ENCODE peak calls at places on chromosome 1, in seven cellular contexts. B, H, E, D, M, J and P are unnamed samples.

GRCh38 chr1:178688244-178688643 is 36.8 kb upstream of the RALGPS2 start:
- DNase-seq in B (no peak), H (no peak), E (no peak), D (no peak), M (no peak), J (no peak), P (no peak)

GRCh38 chr1:27438621-27439061 is 46.2 kb downstream of the GPR3 start:
- DNase-seq in B (no peak), H (no peak), E (no peak), D (no peak), M (no peak), J (no peak), P (peak; percentile 34)

GRCh38 chr1:230757856-230758704 is 10.9 kb downstream of the CAPN9 start:
- DNase-seq in B (no peak), H (no peak), E (no peak), D (no peak), M (no peak), J (no peak), P (no peak)

GRCh38 chr1:34418166-34418565 is 241.5 kb downstream of the C1orf94 start:
- DNase-seq in B (no peak), H (no peak), E (no peak), D (no peak), M (no peak), J (no peak), P (no peak)

GRCh38 chr1:203135636-203136305 is 8.2 kb downstream of the ADORA1 start:
- DNase-seq in B (no peak), H (no peak), E (no peak), D (no peak), M (no peak), J (no peak), P (peak; percentile 82)

GRCh38 chr1:9606948-9607347 is 18.2 kb downstream of the TMEM201 start:
- DNase-seq in B (no peak), H (no peak), E (no peak), D (no peak), M (no peak), J (no peak), P (no peak)

GRCh38 chr1:32172621-32173245 is 6.7 kb upstream of the TXLNA start:
- DNase-seq in B (no peak), H (no peak), E (no peak), D (no peak), M (no peak), J (no peak), P (no peak)

GRCh38 chr1:178060789-178061556 is 32.9 kb upstream of the RASAL2 start:
- DNase-seq in B (no peak), H (no peak), E (peak; percentile 25), D (peak; percentile 21), M (no peak), J (peak; percentile 43), P (peak; percentile 71)

GRCh38 chr1:56315293-56315942 is 263.9 kb downstream of the PLPP3 start:
- DNase-seq in B (no peak), H (no peak), E (no peak), D (no peak), M (no peak), J (no peak), P (no peak)

GRCh38 chr1:189992856-189993255 is 484.8 kb downstream of the BRINP3 start:
- DNase-seq in B (no peak), H (no peak), E (no peak), D (no peak), M (no peak), J (no peak), P (no peak)

GRCh38 chr1:244325056-244325764 is 126.5 kb downstream of the ADSS2 start:
- DNase-seq in B (no peak), H (no peak), E (no peak), D (no peak), M (peak; percentile 71), J (no peak), P (peak; percentile 87)

GRCh38 chr1:209823143-209824041 is 4.4 kb upstream of the UTP25 start:
- DNase-seq in B (peak; percentile 47), H (peak; percentile 55), E (no peak), D (peak; percentile 68), M (no peak), J (peak; percentile 38), P (peak; percentile 72)

GRCh38 chr1:11364170-11364569 is 91.2 kb downstream of the UBIAD1 start:
- DNase-seq in B (no peak), H (peak; percentile 19), E (peak; percentile 39), D (no peak), M (no peak), J (no peak), P (peak; percentile 47)

DNA sequence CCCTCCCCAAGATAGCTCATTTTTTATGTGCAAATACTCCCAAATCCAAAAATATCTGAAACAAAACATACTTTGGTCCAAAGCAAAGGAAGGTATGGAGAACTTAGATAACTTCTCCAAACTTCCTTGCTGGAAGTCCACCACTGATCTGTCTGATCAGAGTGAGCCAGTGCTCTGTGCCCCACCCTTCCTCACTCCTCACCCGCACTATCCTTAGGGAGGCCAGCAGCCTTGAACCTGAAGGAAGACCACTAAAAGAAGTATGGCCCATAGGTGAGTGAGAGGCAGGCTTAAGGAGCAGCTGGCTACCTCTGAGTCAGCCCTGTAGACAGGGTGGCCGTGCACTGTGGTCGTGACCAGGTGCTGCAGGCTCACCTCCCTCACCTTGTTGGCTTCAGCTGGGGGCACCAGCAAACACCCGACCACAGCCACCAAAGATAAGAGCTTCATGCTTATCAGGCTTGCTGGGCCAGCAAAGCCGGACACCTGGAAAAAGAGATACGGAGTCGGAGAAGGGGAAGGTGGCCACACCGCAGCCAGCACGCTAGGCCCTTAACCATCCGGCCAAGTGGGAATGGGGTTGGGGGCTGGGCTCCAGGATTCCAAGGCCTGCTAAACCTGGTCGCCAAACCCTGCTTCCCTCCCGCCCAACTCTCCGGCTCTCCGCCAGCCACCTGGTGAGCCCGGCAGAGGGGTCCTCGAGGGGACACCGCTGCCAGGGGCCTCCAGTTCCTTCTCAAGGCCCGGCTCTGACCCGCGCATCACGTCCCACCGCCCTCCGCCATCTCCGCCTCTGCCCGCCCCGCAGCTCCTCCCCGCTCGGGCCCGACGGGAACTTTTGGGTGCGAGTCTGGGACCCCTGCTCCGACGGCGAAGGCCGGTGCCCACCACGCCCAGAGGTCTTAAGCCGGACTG is 543 bp downstream of the TMEM9 start:
- DNase-seq in B (no peak), H (no peak), E (no peak), D (no peak), M (no peak), J (no peak), P (no peak)
- TF ChIP-seq MAX in B (no peak), H (no peak), E (no peak), D (no peak), M (no peak), J (peak; percentile 35), P (no peak)

GRCh38 chr1:68197459-68197858 is 34.9 kb downstream of the WLS start:
- DNase-seq in B (no peak), H (no peak), E (no peak), D (no peak), M (no peak), J (no peak), P (no peak)

GRCh38 chr1:68197891-68198290 is 34.4 kb downstream of the WLS start:
- DNase-seq in B (no peak), H (peak; percentile 38), E (no peak), D (peak; percentile 49), M (no peak), J (peak; percentile 57), P (no peak)

GRCh38 chr1:68196676-68197075 is 35.6 kb downstream of the WLS start:
- DNase-seq in B (no peak), H (no peak), E (no peak), D (no peak), M (no peak), J (no peak), P (no peak)

GRCh38 chr1:68199603-68200002 is 32.7 kb downstream of the WLS start:
- DNase-seq in B (no peak), H (no peak), E (no peak), D (no peak), M (no peak), J (no peak), P (no peak)

DNA sequence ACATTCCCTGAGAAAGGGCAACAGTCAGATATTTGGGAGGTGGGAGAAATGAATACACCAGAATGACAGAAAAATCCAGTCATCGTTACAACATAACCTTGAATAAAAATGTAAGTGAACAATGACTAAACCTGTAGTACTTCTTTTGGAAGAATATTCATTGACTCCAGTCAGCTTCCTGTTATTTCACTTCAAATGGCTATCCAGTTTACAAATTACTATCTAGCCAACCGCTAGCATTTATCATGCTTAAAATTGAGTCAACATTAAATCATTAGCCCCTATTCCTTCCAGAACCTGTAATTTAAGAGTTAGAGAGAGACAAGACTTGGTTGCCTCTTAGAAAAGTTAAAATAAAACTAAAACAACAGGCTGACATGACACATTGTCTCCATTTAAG is 33.6 kb downstream of the WLS start:
- DNase-seq in B (no peak), H (no peak), E (no peak), D (no peak), M (no peak), J (no peak), P (no peak)
- TF ChIP-seq MAX in B (no peak), H (no peak), E (no peak), D (no peak), M (no peak), J (no peak), P (no peak)

DNA sequence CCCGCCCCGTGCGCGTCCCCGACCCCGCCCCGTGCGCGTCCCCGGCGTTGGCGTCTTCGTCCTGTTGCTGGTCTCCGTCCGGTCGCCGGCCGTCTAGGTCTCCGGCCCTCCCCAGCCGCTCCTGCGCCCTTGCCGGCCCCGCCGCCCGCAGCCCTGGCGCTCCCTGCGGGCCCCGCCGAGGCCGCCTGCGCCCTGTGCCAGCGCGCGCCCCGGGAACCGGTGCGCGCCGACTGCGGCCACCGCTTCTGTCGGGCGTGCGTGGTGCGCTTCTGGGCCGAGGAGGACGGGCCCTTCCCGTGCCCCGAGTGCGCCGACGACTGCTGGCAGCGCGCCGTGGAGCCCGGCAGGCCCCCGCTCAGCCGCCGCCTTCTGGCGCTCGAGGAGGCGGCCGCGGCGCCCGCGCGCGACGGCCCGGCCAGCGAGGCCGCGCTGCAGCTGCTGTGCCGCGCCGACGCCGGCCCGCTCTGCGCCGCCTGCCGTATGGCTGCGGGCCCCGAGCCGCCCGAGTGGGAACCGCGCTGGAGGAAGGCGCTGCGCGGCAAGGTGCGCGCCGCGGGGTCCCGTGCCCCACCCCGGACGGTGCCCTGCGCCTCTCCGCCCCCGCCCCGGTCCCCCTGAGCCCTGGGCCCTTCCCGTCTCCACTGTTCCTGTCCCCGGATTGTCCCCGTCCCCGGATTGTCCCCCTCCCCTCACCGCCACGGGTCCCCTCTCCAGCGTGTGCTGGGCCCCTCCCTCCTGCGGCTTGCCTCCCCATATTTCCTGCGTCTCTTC is at the start of gene RNF187:
- DNase-seq in B (peak; percentile 97), H (no peak), E (no peak), D (no peak), M (no peak), J (no peak), P (peak; percentile 67)
- TF ChIP-seq MAX in B (no peak), H (no peak), E (no peak), D (no peak), M (no peak), J (no peak), P (no peak)

DNA sequence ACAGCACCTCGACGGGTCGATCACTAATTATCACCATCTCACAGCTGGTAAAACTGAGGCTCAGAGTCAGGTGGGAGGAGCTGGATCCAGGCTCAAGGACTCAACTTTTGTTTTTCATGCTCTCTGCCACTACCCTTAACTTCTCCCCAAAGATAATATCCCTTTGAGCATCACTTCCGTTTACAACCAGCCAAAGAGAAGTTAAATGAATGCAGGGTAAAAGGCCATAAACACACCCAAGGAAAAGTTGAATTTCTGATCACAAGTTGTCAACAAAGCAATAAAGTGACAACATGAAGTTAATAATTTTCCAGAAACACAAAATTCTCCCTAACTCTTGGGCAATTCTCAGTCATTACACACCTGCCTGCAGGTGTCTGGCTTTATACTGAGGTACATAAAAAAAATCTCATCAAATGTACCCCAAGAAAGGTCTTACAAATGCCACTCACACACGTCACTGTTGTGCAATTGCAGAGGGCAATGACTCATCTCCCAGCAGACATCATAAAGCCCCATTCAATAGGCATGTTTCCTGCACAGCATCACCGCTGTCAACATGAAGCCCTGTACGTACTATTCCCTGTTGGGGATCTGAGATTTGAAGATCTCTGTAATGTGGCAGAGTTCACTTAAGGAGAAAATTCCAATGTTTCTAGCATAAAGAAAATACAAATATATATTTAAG is 3.4 kb downstream of the OR2T11 start:
- DNase-seq in B (no peak), H (no peak), E (no peak), D (peak; percentile 11), M (no peak), J (peak; percentile 16), P (peak; percentile 87)
- TF ChIP-seq MAX in B (no peak), H (no peak), E (no peak), D (no peak), M (no peak), J (no peak), P (peak; percentile 71)